ENCODE peak calls at places on chromosome 1, in seven cellular contexts. N is CD8-positive, alpha-beta memory T cell; X is naive thymus-derived CD8-positive, alpha-beta T cell; T is DND-41; I is NCI-H1105 treated with DMSO at 0.1 percent for 48 hours; W is COR-L47; L is BJ. E is an unnamed sample.

GRCh38 chr1:38789498-38790169 is 69.9 kb downstream of the RRAGC start:
- DNase-seq in N (no peak), X (no peak), T (no peak), I (peak), W (peak), L (no peak), E (peak)

GRCh38 chr1:29498126-29499100 is 262.1 kb downstream of the PTPRU start:
- DNase-seq in N (no peak), X (no peak), T (no peak), I (no peak), W (no peak), L (no peak), E (no peak)

GRCh38 chr1:30011970-30012369 is 711.4 kb downstream of the MATN1 start:
- DNase-seq in N (no peak), X (no peak), T (no peak), I (no peak), W (no peak), L (no peak), E (no peak)

GRCh38 chr1:5913876-5914275 is 78.3 kb downstream of the NPHP4 start:
- DNase-seq in N (no peak), X (no peak), T (no peak), I (no peak), W (no peak), L (no peak), E (no peak)

GRCh38 chr1:41474490-41475271 is 9.8 kb downstream of the EDN2 start:
- DNase-seq in N (no peak), X (no peak), T (no peak), I (peak), W (peak), L (no peak), E (peak)

GRCh38 chr1:203306089-203306969 is 1.0 kb downstream of the BTG2 start:
- DNase-seq in N (peak), X (no peak), T (peak), I (peak), W (peak), L (peak), E (peak)

GRCh38 chr1:87252406-87252805 is 76.3 kb upstream of the LMO4 start:
- DNase-seq in N (no peak), X (no peak), T (no peak), I (no peak), W (no peak), L (peak), E (no peak)

GRCh38 chr1:231016966-231017365 is 23.1 kb downstream of the FAM89A start:
- DNase-seq in N (no peak), X (no peak), T (no peak), I (no peak), W (no peak), L (no peak), E (no peak)

GRCh38 chr1:66788231-66788939 is 12.7 kb downstream of the INSL5 start:
- DNase-seq in N (peak), X (peak), T (no peak), I (no peak), W (no peak), L (no peak), E (no peak)

GRCh38 chr1:71695820-71696219 is 586.5 kb downstream of the NEGR1 start:
- DNase-seq in N (no peak), X (no peak), T (no peak), I (no peak), W (no peak), L (no peak), E (no peak)

GRCh38 chr1:206021796-206022365 is 1.8 kb downstream of the CTSE start:
- DNase-seq in N (no peak), X (no peak), T (no peak), I (no peak), W (no peak), L (no peak), E (no peak)

GRCh38 chr1:246069581-246069980 is 437.5 kb downstream of the SMYD3 start:
- DNase-seq in N (no peak), X (no peak), T (no peak), I (no peak), W (no peak), L (no peak), E (no peak)

E was measured in DMS79.